ENCODE peak calls at places on chromosomes 3 and 15, in four cellular contexts. X is cardiac fibroblast, V is mesenteric fat pad, J is ureter. H is an unnamed sample.

GRCh38 chr3:125310623-125311076 is 64.5 kb downstream of the ZNF148 start:
- DNase-seq in X (no peak), V (no peak), J (no peak), H (peak)

GRCh38 chr3:134291300-134292254 is 40.9 kb upstream of the RYK start:
- DNase-seq in X (peak), V (no peak), J (peak), H (no peak)

GRCh38 chr3:197454014-197454413 is 101.8 kb downstream of the BDH1 start:
- DNase-seq in X (peak), V (no peak), J (no peak), H (no peak)

GRCh38 chr3:46578973-46579755 is 13.1 kb upstream of the LRRC2 start:
- DNase-seq in X (no peak), V (no peak), J (no peak), H (no peak)

GRCh38 chr3:117719316-117719926 is 1009.8 kb downstream of the TUSC7 start:
- DNase-seq in X (peak), V (no peak), J (no peak), H (no peak)

GRCh38 chr15:68211656-68212320 is 6.7 kb upstream of the CALML4 start:
- DNase-seq in X (no peak), V (peak), J (no peak), H (no peak)

GRCh38 chr15:96326551-96327154 is 3.8 kb upstream of the NR2F2 start:
- DNase-seq in X (peak), V (no peak), J (no peak), H (no peak)

GRCh38 chr3:10753964-10754363 is 62.1 kb upstream of the SLC6A11 start:
- DNase-seq in X (peak), V (peak), J (no peak), H (peak)

GRCh38 chr3:14518893-14519292 is 21.2 kb downstream of the GRIP2 start:
- DNase-seq in X (no peak), V (no peak), J (no peak), H (no peak)

GRCh38 chr3:102255736-102256135 is 179.1 kb upstream of the ZPLD1 start:
- DNase-seq in X (no peak), V (no peak), J (no peak), H (no peak)

GRCh38 chr15:74422723-74423442 is 10.9 kb downstream of the SEMA7A start:
- DNase-seq in X (peak), V (no peak), J (no peak), H (no peak)

GRCh38 chr15:62928242-62928995 is 114.1 kb upstream of the TPM1 start:
- DNase-seq in X (peak), V (no peak), J (no peak), H (no peak)

GRCh38 chr3:138946554-138947302 is at the start of the genes FOXL2 and FOXL2NB:
- DNase-seq in X (peak), V (peak), J (no peak), H (no peak)

GRCh38 chr3:57397175-57398026 is 104.9 kb upstream of the ASB14 start:
- DNase-seq in X (peak), V (no peak), J (peak), H (peak)

GRCh38 chr3:38396239-38396638 is 49.7 kb downstream of the XYLB start:
- DNase-seq in X (no peak), V (peak), J (no peak), H (no peak)

GRCh38 chr3:33942483-33943150 is 144.2 kb downstream of the PDCD6IP start:
- DNase-seq in X (no peak), V (no peak), J (no peak), H (no peak)

GRCh38 chr3:152192050-152192449 is 76.7 kb upstream of the MBNL1 start:
- DNase-seq in X (no peak), V (no peak), J (no peak), H (peak)

GRCh38 chr3:120622870-120623718 is 27.0 kb downstream of the NDUFB4 start:
- DNase-seq in X (peak), V (no peak), J (no peak), H (peak)

GRCh38 chr3:64488938-64489337 is 198.9 kb downstream of the ADAMTS9 start:
- DNase-seq in X (no peak), V (no peak), J (no peak), H (no peak)

GRCh38 chr3:185537369-185537970 is 14.9 kb downstream of the LIPH start:
- DNase-seq in X (peak), V (peak), J (peak), H (peak)